ENCODE peak calls at places on chromosomes 3 and 15, in six cellular contexts. C is CD4-positive, alpha-beta memory T cell; Y is activated CD8-positive, alpha-beta memory T cell treated with anti-CD3 and anti-CD28 coated beads for 1 hour; Q is OCI-LY7; A is mucosa of gallbladder; J is stimulated activated naive B cell treated with anti-CD40 and anti-IgM and Interleukin-4, amounts not matched to agents 10 μg/mL and 1 μg/mL and 100 μg/mL, for 72 hours. W is an unnamed sample.

GRCh38 chr3:140223631-140224030 is 288.6 kb downstream of the CLSTN2 start:
- DNase-seq in J (no peak), Y (no peak), A (no peak), C (no peak), Q (no peak), W (no peak)

GRCh38 chr3:150265305-150265704 is 142.8 kb upstream of the TSC22D2 start:
- DNase-seq in J (no peak), Y (no peak), Q (no peak), A (no peak), C (no peak), W (no peak)

GRCh38 chr3:117278424-117279190 is 569.0 kb downstream of the TUSC7 start:
- DNase-seq in Y (no peak), Q (no peak), C (no peak), A (peak; percentile 63), J (no peak), W (no peak)

GRCh38 chr3:40464339-40465110 is 7.4 kb downstream of the RPL14 start:
- DNase-seq in A (no peak), C (peak; percentile 62), J (no peak), Q (no peak), Y (no peak), W (peak; percentile 85)

GRCh38 chr3:14780927-14781507 is 37.7 kb upstream of the FGD5 start:
- DNase-seq in A (peak; percentile 67), Y (no peak), C (no peak), Q (peak; percentile 82), J (peak; percentile 26), W (peak; percentile 50)

GRCh38 chr3:51099794-51100542 is 285.1 kb upstream of the MANF start:
- DNase-seq in C (no peak), Q (peak; percentile 11), A (peak; percentile 58), Y (no peak), J (no peak), W (peak; percentile 25)

GRCh38 chr15:79084308-79084968 is 6.1 kb downstream of the RASGRF1 start:
- DNase-seq in A (no peak), Y (no peak), Q (no peak), C (no peak), J (no peak), W (no peak)

GRCh38 chr3:50971487-50971924 is 296.8 kb downstream of the DOCK3 start:
- DNase-seq in C (peak; percentile 73), Y (peak; percentile 25), J (peak; percentile 19), Q (peak; percentile 68), A (peak; percentile 48), W (peak; percentile 76)

GRCh38 chr3:57076422-57076951 is 16.0 kb downstream of the SPATA12 start:
- DNase-seq in Q (no peak), J (no peak), A (no peak), Y (no peak), C (no peak), W (no peak)